ENCODE peak calls at places on chromosomes 4 and X, in five cellular contexts. One of them, this sample, is unnamed.

GRCh38 chrX:15471016-15471415 is 22.1 kb downstream of the PIR start:
- DNase-seq in activated CD4-positive, alpha-beta T cell treated with anti-CD3 and anti-CD28 coated beads for 4 hours: peak
- DNase-seq in RKO: peak
- DNase-seq in activated T-helper 1 cell treated with anti-CD3 and anti-CD28 coated beads, Interleukin-2, amount 50 U/mL, for 16 hours: no peak
- DNase-seq in SK-N-DZ: peak
- DNase-seq in this sample: peak

GRCh38 chr4:140296871-140297570 is 76.4 kb upstream of the SCOC start:
- DNase-seq in activated CD4-positive, alpha-beta T cell treated with anti-CD3 and anti-CD28 coated beads for 4 hours: peak
- DNase-seq in RKO: peak
- DNase-seq in SK-N-DZ: peak
- DNase-seq in activated T-helper 1 cell treated with anti-CD3 and anti-CD28 coated beads, Interleukin-2, amount 50 U/mL, for 16 hours: no peak
- DNase-seq in this sample: no peak

GRCh38 chrX:68822641-68823410 is 6.0 kb upstream of the EFNB1 start:
- DNase-seq in activated CD4-positive, alpha-beta T cell treated with anti-CD3 and anti-CD28 coated beads for 4 hours: no peak
- DNase-seq in activated T-helper 1 cell treated with anti-CD3 and anti-CD28 coated beads, Interleukin-2, amount 50 U/mL, for 16 hours: no peak
- DNase-seq in RKO: peak
- DNase-seq in SK-N-DZ: peak
- DNase-seq in this sample: peak

GRCh38 chrX:78106651-78106986 is 2.6 kb downstream of the PGK1 start:
- DNase-seq in activated CD4-positive, alpha-beta T cell treated with anti-CD3 and anti-CD28 coated beads for 4 hours: no peak
- DNase-seq in RKO: no peak
- DNase-seq in SK-N-DZ: no peak
- DNase-seq in activated T-helper 1 cell treated with anti-CD3 and anti-CD28 coated beads, Interleukin-2, amount 50 U/mL, for 16 hours: no peak
- DNase-seq in this sample: no peak

GRCh38 chrX:13123857-13124345 is 79.5 kb upstream of the FAM9C start:
- DNase-seq in activated CD4-positive, alpha-beta T cell treated with anti-CD3 and anti-CD28 coated beads for 4 hours: no peak
- DNase-seq in SK-N-DZ: no peak
- DNase-seq in RKO: no peak
- DNase-seq in activated T-helper 1 cell treated with anti-CD3 and anti-CD28 coated beads, Interleukin-2, amount 50 U/mL, for 16 hours: no peak
- DNase-seq in this sample: no peak

GRCh38 chr4:147040874-147041273 is 95.2 kb upstream of the TTC29 start:
- DNase-seq in RKO: no peak
- DNase-seq in activated T-helper 1 cell treated with anti-CD3 and anti-CD28 coated beads, Interleukin-2, amount 50 U/mL, for 16 hours: no peak
- DNase-seq in activated CD4-positive, alpha-beta T cell treated with anti-CD3 and anti-CD28 coated beads for 4 hours: no peak
- DNase-seq in SK-N-DZ: no peak
- DNase-seq in this sample: no peak

GRCh38 chr4:6343950-6344408 is 74.3 kb downstream of the WFS1 start:
- DNase-seq in SK-N-DZ: no peak
- DNase-seq in activated CD4-positive, alpha-beta T cell treated with anti-CD3 and anti-CD28 coated beads for 4 hours: no peak
- DNase-seq in RKO: peak
- DNase-seq in activated T-helper 1 cell treated with anti-CD3 and anti-CD28 coated beads, Interleukin-2, amount 50 U/mL, for 16 hours: no peak
- DNase-seq in this sample: peak

GRCh38 chrX:39891781-39892180 is 206.0 kb downstream of the BCOR start:
- DNase-seq in activated CD4-positive, alpha-beta T cell treated with anti-CD3 and anti-CD28 coated beads for 4 hours: no peak
- DNase-seq in activated T-helper 1 cell treated with anti-CD3 and anti-CD28 coated beads, Interleukin-2, amount 50 U/mL, for 16 hours: no peak
- DNase-seq in RKO: no peak
- DNase-seq in SK-N-DZ: no peak
- DNase-seq in this sample: no peak

GRCh38 chr4:73006286-73006990 is 63.1 kb downstream of the COX18 start:
- DNase-seq in RKO: no peak
- DNase-seq in SK-N-DZ: no peak
- DNase-seq in activated T-helper 1 cell treated with anti-CD3 and anti-CD28 coated beads, Interleukin-2, amount 50 U/mL, for 16 hours: no peak
- DNase-seq in activated CD4-positive, alpha-beta T cell treated with anti-CD3 and anti-CD28 coated beads for 4 hours: no peak
- DNase-seq in this sample: no peak

GRCh38 chr4:111228874-111229273 is 606.0 kb upstream of the PITX2 start:
- DNase-seq in SK-N-DZ: no peak
- DNase-seq in activated T-helper 1 cell treated with anti-CD3 and anti-CD28 coated beads, Interleukin-2, amount 50 U/mL, for 16 hours: no peak
- DNase-seq in activated CD4-positive, alpha-beta T cell treated with anti-CD3 and anti-CD28 coated beads for 4 hours: no peak
- DNase-seq in RKO: peak
- DNase-seq in this sample: no peak

GRCh38 chrX:67692246-67692645 is 148.4 kb downstream of the AR start:
- DNase-seq in activated CD4-positive, alpha-beta T cell treated with anti-CD3 and anti-CD28 coated beads for 4 hours: no peak
- DNase-seq in activated T-helper 1 cell treated with anti-CD3 and anti-CD28 coated beads, Interleukin-2, amount 50 U/mL, for 16 hours: no peak
- DNase-seq in SK-N-DZ: no peak
- DNase-seq in RKO: no peak
- DNase-seq in this sample: no peak

GRCh38 chr4:187798385-187798784 is 197.2 kb upstream of the ZFP42 start:
- DNase-seq in SK-N-DZ: peak
- DNase-seq in RKO: no peak
- DNase-seq in activated CD4-positive, alpha-beta T cell treated with anti-CD3 and anti-CD28 coated beads for 4 hours: no peak
- DNase-seq in activated T-helper 1 cell treated with anti-CD3 and anti-CD28 coated beads, Interleukin-2, amount 50 U/mL, for 16 hours: no peak
- DNase-seq in this sample: no peak

GRCh38 chr4:132642196-132642817 is 506.8 kb upstream of the PCDH10 start:
- DNase-seq in RKO: peak
- DNase-seq in activated T-helper 1 cell treated with anti-CD3 and anti-CD28 coated beads, Interleukin-2, amount 50 U/mL, for 16 hours: no peak
- DNase-seq in SK-N-DZ: peak
- DNase-seq in activated CD4-positive, alpha-beta T cell treated with anti-CD3 and anti-CD28 coated beads for 4 hours: no peak
- DNase-seq in this sample: peak

GRCh38 chrX:44343412-44343942 is at the start of gene EFHC2:
- DNase-seq in SK-N-DZ: no peak
- DNase-seq in activated T-helper 1 cell treated with anti-CD3 and anti-CD28 coated beads, Interleukin-2, amount 50 U/mL, for 16 hours: peak
- DNase-seq in activated CD4-positive, alpha-beta T cell treated with anti-CD3 and anti-CD28 coated beads for 4 hours: peak
- DNase-seq in RKO: no peak
- DNase-seq in this sample: peak

GRCh38 chrX:349196-349595 is 30.6 kb upstream of the GTPBP6 start:
- DNase-seq in activated T-helper 1 cell treated with anti-CD3 and anti-CD28 coated beads, Interleukin-2, amount 50 U/mL, for 16 hours: no peak
- DNase-seq in activated CD4-positive, alpha-beta T cell treated with anti-CD3 and anti-CD28 coated beads for 4 hours: no peak
- DNase-seq in RKO: no peak
- DNase-seq in SK-N-DZ: no peak
- DNase-seq in this sample: no peak

GRCh38 chr4:185054257-185054656 is 36.0 kb downstream of the HELT start:
- DNase-seq in SK-N-DZ: no peak
- DNase-seq in activated T-helper 1 cell treated with anti-CD3 and anti-CD28 coated beads, Interleukin-2, amount 50 U/mL, for 16 hours: no peak
- DNase-seq in activated CD4-positive, alpha-beta T cell treated with anti-CD3 and anti-CD28 coated beads for 4 hours: no peak
- DNase-seq in RKO: no peak
- DNase-seq in this sample: no peak

GRCh38 chr4:86894465-86894864 is 2.2 kb upstream of the C4orf36 start:
- DNase-seq in activated CD4-positive, alpha-beta T cell treated with anti-CD3 and anti-CD28 coated beads for 4 hours: no peak
- DNase-seq in SK-N-DZ: no peak
- DNase-seq in RKO: peak
- DNase-seq in activated T-helper 1 cell treated with anti-CD3 and anti-CD28 coated beads, Interleukin-2, amount 50 U/mL, for 16 hours: no peak
- DNase-seq in this sample: no peak

GRCh38 chr4:186915816-186916215 is 192.2 kb upstream of the FAT1 start:
- DNase-seq in RKO: no peak
- DNase-seq in activated CD4-positive, alpha-beta T cell treated with anti-CD3 and anti-CD28 coated beads for 4 hours: no peak
- DNase-seq in activated T-helper 1 cell treated with anti-CD3 and anti-CD28 coated beads, Interleukin-2, amount 50 U/mL, for 16 hours: no peak
- DNase-seq in SK-N-DZ: no peak
- DNase-seq in this sample: no peak

GRCh38 chr4:109945056-109945455 is 32.4 kb downstream of the EGF start:
- DNase-seq in RKO: peak
- DNase-seq in SK-N-DZ: no peak
- DNase-seq in activated T-helper 1 cell treated with anti-CD3 and anti-CD28 coated beads, Interleukin-2, amount 50 U/mL, for 16 hours: no peak
- DNase-seq in activated CD4-positive, alpha-beta T cell treated with anti-CD3 and anti-CD28 coated beads for 4 hours: peak
- DNase-seq in this sample: no peak

GRCh38 chrX:63754141-63754859 is 30.7 kb downstream of the ARHGEF9 start:
- DNase-seq in SK-N-DZ: peak
- DNase-seq in activated CD4-positive, alpha-beta T cell treated with anti-CD3 and anti-CD28 coated beads for 4 hours: peak
- DNase-seq in RKO: peak
- DNase-seq in activated T-helper 1 cell treated with anti-CD3 and anti-CD28 coated beads, Interleukin-2, amount 50 U/mL, for 16 hours: peak
- DNase-seq in this sample: peak

GRCh38 chr4:181687116-181687515 is 556.1 kb upstream of the TENM3 start:
- DNase-seq in RKO: no peak
- DNase-seq in activated T-helper 1 cell treated with anti-CD3 and anti-CD28 coated beads, Interleukin-2, amount 50 U/mL, for 16 hours: no peak
- DNase-seq in activated CD4-positive, alpha-beta T cell treated with anti-CD3 and anti-CD28 coated beads for 4 hours: no peak
- DNase-seq in SK-N-DZ: no peak
- DNase-seq in this sample: no peak

GRCh38 chrX:85870585-85870984 is 176.8 kb downstream of the CHM start:
- DNase-seq in activated T-helper 1 cell treated with anti-CD3 and anti-CD28 coated beads, Interleukin-2, amount 50 U/mL, for 16 hours: no peak
- DNase-seq in RKO: no peak
- DNase-seq in activated CD4-positive, alpha-beta T cell treated with anti-CD3 and anti-CD28 coated beads for 4 hours: no peak
- DNase-seq in SK-N-DZ: no peak
- DNase-seq in this sample: no peak